ENCODE peak calls at places on chromosome 10, in nine cellular contexts. J is sigmoid colon, P is endothelial cell of umbilical vein, A is spleen, E is prostate gland, Q is GM12878, G is tibial nerve, W is adrenal gland, I is A549. R is an unnamed sample. For H3K4me1, the result is how much of the 10 kb centered on the place peaks cover.

GRCh38 chr10:18659784-18660561 is 742 bp downstream of the ARL5B start:
- DNase-seq in A (no peak), Q (peak), G (no peak), J (no peak), W (no peak), I (peak), P (no peak), E (peak), R (no peak)

GRCh38 chr10:6203331-6204062 is 765 bp downstream of the PFKFB3 start:
- DNase-seq in Q (no peak), J (peak), P (peak), I (peak), G (no peak), A (peak), W (peak), E (peak), R (peak)

GRCh38 chr10:103445767-103446567 is 6.2 kb downstream of the CALHM2 start:
- DNase-seq in G (peak), E (no peak), A (no peak), I (no peak), Q (no peak), W (peak), J (peak), P (peak), R (no peak)

GRCh38 chr10:34687434-34688205 is 127.5 kb downstream of the PARD3 start:
- DNase-seq in E (no peak), I (peak), P (no peak), Q (no peak), A (no peak), G (no peak), J (no peak), W (no peak), R (no peak)

GRCh38 chr10:29689001-29689400 is 54.2 kb upstream of the SVIL start:
- DNase-seq in W (no peak), J (no peak), E (no peak), I (peak), G (no peak), A (no peak), Q (no peak), P (peak), R (no peak)

GRCh38 chr10:103692421-103693069 is 162.8 kb downstream of the SH3PXD2A start:
- DNase-seq in G (no peak), J (no peak), A (no peak), W (no peak), P (no peak), Q (no peak), E (no peak), I (no peak), R (no peak)

GRCh38 chr10:33309410-33309809 is 25.1 kb downstream of the NRP1 start:
- DNase-seq in I (no peak), E (no peak), Q (no peak), J (no peak), G (no peak), W (no peak), P (peak), A (no peak), R (no peak)

GRCh38 chr10:68402271-68402670 is 4.8 kb downstream of the RUFY2 start:
- DNase-seq in G (no peak), J (no peak), P (no peak), I (no peak), W (no peak), A (no peak), Q (no peak), E (no peak), R (no peak)

GRCh38 chr10:127694580-127695193 is 42.3 kb upstream of the FOXI2 start:
- DNase-seq in G (no peak), E (no peak), Q (no peak), J (no peak), W (peak), I (peak), A (no peak), P (peak), R (no peak)

GRCh38 chr10:130179640-130180039 is 43.4 kb downstream of the GLRX3 start:
- DNase-seq in P (peak), E (no peak), W (peak), J (no peak), G (peak), I (peak), Q (no peak), A (no peak), R (no peak)

GRCh38 chr10:42989481-42989921 is 87.4 kb upstream of the RET start:
- DNase-seq in P (no peak), E (no peak), W (no peak), I (no peak), G (no peak), J (peak), Q (no peak), A (peak), R (peak)

GRCh38 chr10:21406595-21407218 is 118.8 kb downstream of the SKIDA1 start:
- DNase-seq in G (no peak), W (no peak), E (no peak), A (no peak), J (no peak), Q (no peak), P (peak), I (no peak), R (no peak)

GRCh38 chr10:106181491-106181890 is 983.0 kb downstream of the SORCS1 start:
- DNase-seq in W (no peak), P (no peak), A (no peak), Q (no peak), E (no peak), G (no peak), J (no peak), I (no peak), R (no peak)

GRCh38 chr10:60731134-60731883 is 47.0 kb upstream of the CDK1 start:
- DNase-seq in G (no peak), P (no peak), A (no peak), Q (peak), J (no peak), W (no peak), I (no peak), E (peak), R (no peak)

GRCh38 chr10:71921319-71922027 is 42.7 kb upstream of the CHST3 start:
- DNase-seq in I (peak), A (no peak), P (no peak), W (peak), G (peak), E (no peak), J (peak), Q (no peak), R (no peak)

GRCh38 chr10:2891770-2892124 is 175.6 kb upstream of the PFKP start:
- DNase-seq in J (no peak), A (no peak), I (no peak), E (no peak), G (no peak), Q (no peak), W (no peak), P (no peak), R (no peak)

GRCh38 chr10:62577666-62578291 is 203.6 kb downstream of the ZNF365 start:
- DNase-seq in A (no peak), E (no peak), Q (no peak), J (no peak), P (no peak), I (no peak), G (no peak), W (no peak), R (no peak)

GRCh38 chr10:63115732-63116383 is 17.3 kb upstream of the NRBF2 start:
- DNase-seq in P (peak), W (peak), G (peak), J (peak), I (peak), Q (no peak), A (no peak), E (peak), R (peak)

GRCh38 chr10:119367841-119368549 is 160.6 kb downstream of the GRK5 start:
- DNase-seq in E (no peak), W (no peak), P (peak), A (no peak), G (no peak), Q (no peak), J (no peak), I (no peak), R (no peak)

GRCh38 chr10:12782537-12782936 is 219.0 kb downstream of the CCDC3 start:
- DNase-seq in Q (no peak), A (no peak), I (peak), G (no peak), J (peak), E (peak), P (peak), W (peak), R (peak)

GRCh38 chr10:13074562-13075451 is 25.2 kb upstream of the OPTN start:
- DNase-seq in I (peak), W (peak), A (peak), Q (no peak), E (peak), G (peak), J (peak), P (peak), R (peak)

GRCh38 chr10:73840056-73840402 is 28.6 kb upstream of the NDST2 start:
- DNase-seq in P (no peak), J (no peak), I (no peak), A (no peak), E (no peak), G (no peak), Q (no peak), W (no peak), R (no peak)

GRCh38 chr10:119396709-119397071 is 145.8 kb downstream of the RGS10 start:
- DNase-seq in I (no peak), P (no peak), E (no peak), J (no peak), W (no peak), Q (no peak), G (no peak), A (no peak), R (no peak)

GRCh38 chr10:95262763-95263518 is 27.9 kb downstream of the PDLIM1 start:
- DNase-seq in W (no peak), P (no peak), E (no peak), G (no peak), I (no peak), A (no peak), J (no peak), Q (no peak), R (no peak)

GRCh38 chr10:95263864-95264226 is 27.0 kb downstream of the PDLIM1 start:
- DNase-seq in E (no peak), A (no peak), G (no peak), J (no peak), P (no peak), W (no peak), Q (no peak), I (no peak), R (no peak)

GRCh38 chr10:95266674-95267095 is 24.1 kb downstream of the PDLIM1 start:
- DNase-seq in G (no peak), A (no peak), Q (no peak), P (peak), W (no peak), J (no peak), I (peak), E (no peak), R (no peak)

GRCh38 chr10:95265572-95265971 is 25.2 kb downstream of the PDLIM1 start:
- DNase-seq in P (no peak), E (no peak), A (no peak), Q (no peak), G (no peak), J (no peak), I (no peak), W (no peak), R (no peak)

GRCh38 chr10:95264227-95265051 is 26.4 kb downstream of the PDLIM1 start:
- DNase-seq in P (no peak), J (no peak), I (no peak), W (no peak), E (no peak), G (no peak), Q (no peak), A (no peak), R (no peak)
- H3K4me3 ChIP-seq in P (no peak), J (no peak), I (no peak), W (no peak), E (no peak), G (no peak), Q (no peak), A (no peak), R (no peak)

GRCh38 chr10:89114846-89115625 is 92.1 kb downstream of the CH25H start:
- DNase-seq in J (no peak), Q (no peak), I (no peak), P (peak), W (no peak), G (no peak), E (no peak), A (no peak), R (no peak)
- H3K4me1 ChIP-seq in J (under half), Q (under half), I (under half), P (under half), W (under half), G (under half), E (under half), A (under half), R (under half)

GRCh38 chr10:100184426-100185219 is 1.2 kb downstream of the ERLIN1 start:
- DNase-seq in J (no peak), A (no peak), W (no peak), I (peak), G (no peak), P (peak), Q (no peak), E (no peak), R (no peak)

GRCh38 chr10:100182281-100182680 is 3.5 kb downstream of the ERLIN1 start:
- DNase-seq in E (no peak), I (no peak), J (no peak), W (no peak), G (no peak), P (no peak), Q (no peak), A (no peak), R (no peak)

GRCh38 chr10:100182908-100183307 is 2.9 kb downstream of the ERLIN1 start:
- DNase-seq in P (no peak), Q (no peak), G (no peak), E (no peak), W (no peak), J (no peak), I (no peak), A (no peak), R (no peak)

GRCh38 chr10:100185364-100186252 is at the start of gene ERLIN1:
- DNase-seq in I (peak), G (peak), A (peak), W (peak), J (peak), P (peak), E (peak), Q (peak), R (peak)

GRCh38 chr10:100183482-100183881 is 2.3 kb downstream of the ERLIN1 start:
- DNase-seq in J (no peak), I (peak), E (peak), P (no peak), Q (no peak), A (no peak), W (no peak), G (no peak), R (no peak)
- TF ChIP-seq POLR2A in J (no peak), I (no peak), E (no peak), P (no peak), Q (no peak), A (no peak), W (no peak), G (no peak), R (peak)

GRCh38 chr10:3935933-3936359 is 150.9 kb upstream of the KLF6 start:
- DNase-seq in W (no peak), P (peak), A (no peak), I (no peak), G (no peak), E (peak), Q (no peak), J (no peak), R (peak)

GRCh38 chr10:3932597-3933380 is 147.8 kb upstream of the KLF6 start:
- DNase-seq in J (no peak), Q (no peak), P (no peak), I (no peak), W (no peak), G (no peak), A (no peak), E (no peak), R (no peak)

GRCh38 chr10:3936422-3937040 is 151.5 kb upstream of the KLF6 start:
- DNase-seq in G (no peak), E (no peak), P (no peak), A (no peak), Q (no peak), I (no peak), W (no peak), J (no peak), R (no peak)

GRCh38 chr10:3933733-3934132 is 148.7 kb upstream of the KLF6 start:
- DNase-seq in J (no peak), G (no peak), W (no peak), I (no peak), Q (no peak), A (no peak), E (no peak), P (no peak), R (no peak)

DNA sequence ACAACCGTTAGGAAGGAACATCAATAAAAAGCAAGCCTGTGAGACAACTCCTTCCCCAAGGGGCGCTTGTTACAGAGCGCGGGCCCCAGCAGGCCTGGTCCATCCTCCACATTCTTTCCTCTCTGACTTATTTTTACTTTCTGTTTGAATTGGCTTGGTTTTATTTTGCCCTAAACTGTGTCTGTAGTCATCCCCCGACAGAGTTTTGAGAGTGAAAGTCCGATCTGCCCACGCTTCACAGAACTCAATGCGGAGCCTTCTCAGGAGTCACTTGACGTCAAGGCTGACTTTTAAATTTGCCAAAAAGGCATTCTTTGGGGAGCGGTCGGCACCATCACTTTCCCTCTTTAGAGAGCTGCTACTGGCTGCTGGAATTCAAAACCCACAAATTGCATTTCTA is 150.1 kb upstream of the KLF6 start:
- DNase-seq in E (peak), G (peak), A (no peak), W (no peak), J (no peak), Q (peak), P (peak), I (no peak), R (no peak)
- H3K4me3 ChIP-seq in E (peak), G (peak), A (peak), W (peak), J (peak), Q (no peak), P (no peak), I (no peak), R (no peak)

DNA sequence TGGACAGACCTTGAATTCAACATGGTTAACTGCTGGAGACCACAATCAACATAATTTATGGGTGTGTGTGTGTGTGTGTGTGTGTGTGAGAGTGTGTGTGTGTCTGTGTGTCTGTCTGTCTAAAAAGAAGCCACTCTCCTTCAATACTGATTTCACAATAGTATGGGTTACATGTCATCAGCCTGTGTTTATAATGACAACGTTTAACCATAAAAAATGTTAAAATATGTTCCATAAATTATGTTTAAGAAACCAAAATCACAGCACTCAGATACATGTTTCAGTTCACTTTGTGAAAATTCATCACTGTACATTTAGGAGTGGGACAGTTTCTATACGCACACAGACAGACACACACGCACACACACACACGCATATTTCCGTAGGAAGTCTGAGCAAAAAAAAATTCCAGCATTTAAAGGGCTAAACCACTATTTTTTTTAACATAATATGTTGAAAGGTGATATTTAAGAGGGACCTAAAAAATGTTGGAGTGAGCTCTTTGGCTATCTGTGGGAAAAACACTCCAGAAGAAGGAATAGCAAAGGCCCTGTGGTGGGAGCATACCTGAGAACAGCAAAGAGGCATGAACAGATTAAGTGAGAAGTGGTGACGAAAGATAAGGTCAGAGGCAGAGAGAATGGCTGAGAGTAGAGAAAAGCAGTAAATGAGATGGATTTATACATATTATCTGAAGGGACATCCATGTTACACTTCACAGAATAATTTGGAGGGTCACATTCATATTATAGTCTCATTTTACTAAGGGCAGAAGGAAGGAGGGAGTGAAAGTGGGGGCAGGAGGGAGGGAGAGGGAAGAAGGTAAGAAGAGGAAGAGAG is 10.9 kb downstream of the PDZD8 start:
- DNase-seq in A (no peak), J (no peak), I (peak), G (no peak), P (peak), E (no peak), W (no peak), Q (no peak), R (no peak)
- H3K4me1 ChIP-seq in A (under half), J (under half), I (half or more), G (under half), P (under half), E (under half), W (under half), Q (under half), R (under half)

DNA sequence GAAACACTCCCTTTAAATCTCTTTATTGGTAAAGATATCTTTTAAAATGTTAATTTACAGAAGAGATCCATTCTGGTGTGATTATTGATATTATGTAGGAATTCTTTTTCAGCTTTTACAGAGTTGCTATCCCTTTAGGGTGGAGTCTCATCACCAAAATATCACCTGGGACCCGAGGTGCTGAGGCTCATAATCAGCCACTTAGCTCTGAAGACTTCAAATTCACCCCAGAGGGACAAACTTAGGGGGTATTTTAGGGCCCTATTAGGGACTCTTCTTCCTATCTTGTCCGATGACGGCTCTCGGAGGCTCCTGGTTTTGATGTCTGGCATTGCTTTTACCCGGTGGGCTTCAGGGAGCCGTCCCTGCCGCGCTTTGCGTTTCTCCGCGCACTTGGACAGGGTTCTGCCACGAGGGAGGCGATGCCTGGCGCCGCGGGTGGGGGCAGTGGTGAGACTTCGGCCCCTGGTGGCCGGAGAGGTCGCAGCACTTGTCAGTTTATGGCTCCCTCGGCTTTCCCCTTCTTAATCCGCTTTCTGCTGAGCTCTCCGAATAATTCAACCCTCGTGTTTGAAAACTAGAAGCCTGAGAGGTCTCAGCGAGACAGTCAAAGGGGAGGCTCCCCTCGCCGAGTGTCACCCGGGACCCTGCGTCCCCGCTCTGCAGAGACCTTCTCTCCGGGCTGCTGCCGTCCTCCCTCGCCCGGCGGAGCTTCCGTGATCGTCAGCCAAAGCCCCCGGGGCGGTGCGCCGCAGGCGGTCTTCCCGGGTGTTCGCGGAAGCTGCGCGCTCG is 27.8 kb downstream of the RBM20 start:
- DNase-seq in G (peak), E (peak), P (peak), A (peak), J (peak), W (peak), I (peak), Q (peak), R (peak)
- TF ChIP-seq POLR2A in G (no peak), E (no peak), P (no peak), A (no peak), J (no peak), W (no peak), I (peak), Q (peak), R (peak)

R was measured in right lobe of liver.